ENCODE peak calls at places on chromosome 18, in four cellular contexts. One of them, this sample, is unnamed.

GRCh38 chr18:59835656-59836379 is 64.0 kb upstream of the PMAIP1 start:
- DNase-seq in fibroblast of the aortic adventitia: no peak
- DNase-seq in glutamatergic neuron: no peak
- DNase-seq in chondrocyte: no peak
- DNase-seq in this sample: no peak

GRCh38 chr18:69127844-69128486 is 272.7 kb upstream of the DOK6 start:
- DNase-seq in fibroblast of the aortic adventitia: peak
- DNase-seq in chondrocyte: no peak
- DNase-seq in glutamatergic neuron: no peak
- DNase-seq in this sample: no peak

GRCh38 chr18:40925071-40925541 is 1029.9 kb upstream of the PIK3C3 start:
- DNase-seq in chondrocyte: no peak
- DNase-seq in fibroblast of the aortic adventitia: peak
- DNase-seq in glutamatergic neuron: no peak
- DNase-seq in this sample: no peak

GRCh38 chr18:39870586-39870985 is 2084.4 kb upstream of the PIK3C3 start:
- DNase-seq in chondrocyte: no peak
- DNase-seq in fibroblast of the aortic adventitia: no peak
- DNase-seq in glutamatergic neuron: no peak
- DNase-seq in this sample: no peak

GRCh38 chr18:79940814-79941472 is 10.5 kb downstream of the SLC66A2 start:
- DNase-seq in fibroblast of the aortic adventitia: no peak
- DNase-seq in chondrocyte: peak
- DNase-seq in glutamatergic neuron: peak
- DNase-seq in this sample: no peak

GRCh38 chr18:39842042-39842791 is 2112.8 kb upstream of the PIK3C3 start:
- DNase-seq in chondrocyte: no peak
- DNase-seq in glutamatergic neuron: no peak
- DNase-seq in fibroblast of the aortic adventitia: no peak
- DNase-seq in this sample: no peak

GRCh38 chr18:80204142-80204541 is 43.2 kb downstream of the PARD6G start:
- DNase-seq in chondrocyte: no peak
- DNase-seq in glutamatergic neuron: no peak
- DNase-seq in fibroblast of the aortic adventitia: no peak
- DNase-seq in this sample: no peak

GRCh38 chr18:36304723-36305122 is 7.2 kb downstream of the FHOD3 start:
- DNase-seq in glutamatergic neuron: no peak
- DNase-seq in fibroblast of the aortic adventitia: no peak
- DNase-seq in chondrocyte: no peak
- DNase-seq in this sample: no peak

GRCh38 chr18:58785171-58785805 is 79.4 kb upstream of the ZNF532 start:
- DNase-seq in chondrocyte: no peak
- DNase-seq in glutamatergic neuron: no peak
- DNase-seq in fibroblast of the aortic adventitia: peak
- DNase-seq in this sample: no peak

GRCh38 chr18:74682998-74683311 is 85.3 kb downstream of the ZNF407 start:
- DNase-seq in fibroblast of the aortic adventitia: peak
- DNase-seq in chondrocyte: no peak
- DNase-seq in glutamatergic neuron: no peak
- DNase-seq in this sample: no peak

GRCh38 chr18:41144444-41144843 is 810.6 kb upstream of the PIK3C3 start:
- DNase-seq in fibroblast of the aortic adventitia: peak
- DNase-seq in glutamatergic neuron: no peak
- DNase-seq in chondrocyte: no peak
- DNase-seq in this sample: no peak

GRCh38 chr18:75068682-75069435 is 140.1 kb downstream of the PTGR3 start:
- DNase-seq in chondrocyte: no peak
- DNase-seq in fibroblast of the aortic adventitia: no peak
- DNase-seq in glutamatergic neuron: no peak
- DNase-seq in this sample: no peak

GRCh38 chr18:5463836-5464235 is 80.0 kb downstream of the EPB41L3 start:
- DNase-seq in chondrocyte: no peak
- DNase-seq in glutamatergic neuron: no peak
- DNase-seq in fibroblast of the aortic adventitia: no peak
- DNase-seq in this sample: no peak

GRCh38 chr18:13376841-13377351 is 158.3 kb downstream of the LDLRAD4 start:
- DNase-seq in fibroblast of the aortic adventitia: no peak
- DNase-seq in glutamatergic neuron: no peak
- DNase-seq in chondrocyte: no peak
- DNase-seq in this sample: no peak

GRCh38 chr18:46167971-46168370 is 63.8 kb downstream of the HAUS1 start:
- DNase-seq in glutamatergic neuron: no peak
- DNase-seq in fibroblast of the aortic adventitia: no peak
- DNase-seq in chondrocyte: no peak
- DNase-seq in this sample: no peak

GRCh38 chr18:44679912-44680270 is 797 bp upstream of the SETBP1 start:
- DNase-seq in glutamatergic neuron: peak
- DNase-seq in chondrocyte: no peak
- DNase-seq in fibroblast of the aortic adventitia: peak
- DNase-seq in this sample: peak

GRCh38 chr18:68549257-68549871 is 165.5 kb downstream of the TMX3 start:
- DNase-seq in fibroblast of the aortic adventitia: peak
- DNase-seq in glutamatergic neuron: no peak
- DNase-seq in chondrocyte: no peak
- DNase-seq in this sample: no peak

GRCh38 chr18:78736015-78736690 is 243.5 kb upstream of the SALL3 start:
- DNase-seq in glutamatergic neuron: no peak
- DNase-seq in chondrocyte: no peak
- DNase-seq in fibroblast of the aortic adventitia: no peak
- DNase-seq in this sample: no peak

DNA sequence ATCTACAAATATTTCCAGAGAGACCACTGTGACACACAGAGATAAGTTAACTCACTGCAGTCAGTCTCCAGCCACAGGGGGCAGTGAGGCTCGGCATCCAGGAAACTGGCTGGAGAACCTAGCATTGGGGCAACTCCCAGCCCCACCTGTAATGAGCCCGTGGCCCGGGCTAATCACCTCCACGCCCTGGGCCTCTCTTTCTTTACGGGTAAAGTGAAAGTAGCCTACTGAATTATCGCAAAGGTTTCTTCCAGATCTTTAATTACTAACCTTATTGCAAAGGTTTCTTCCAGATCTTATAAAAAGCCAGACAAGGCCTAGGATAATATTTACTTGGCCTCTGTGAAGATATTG is 45.6 kb upstream of the ACAA2 start:
- DNase-seq in fibroblast of the aortic adventitia: no peak
- DNase-seq in chondrocyte: no peak
- DNase-seq in glutamatergic neuron: no peak
- DNase-seq in this sample: no peak
- TF ChIP-seq CTCF in fibroblast of the aortic adventitia: no peak
- TF ChIP-seq CTCF in chondrocyte: peak
- TF ChIP-seq CTCF in glutamatergic neuron: peak
- TF ChIP-seq CTCF in this sample: peak

DNA sequence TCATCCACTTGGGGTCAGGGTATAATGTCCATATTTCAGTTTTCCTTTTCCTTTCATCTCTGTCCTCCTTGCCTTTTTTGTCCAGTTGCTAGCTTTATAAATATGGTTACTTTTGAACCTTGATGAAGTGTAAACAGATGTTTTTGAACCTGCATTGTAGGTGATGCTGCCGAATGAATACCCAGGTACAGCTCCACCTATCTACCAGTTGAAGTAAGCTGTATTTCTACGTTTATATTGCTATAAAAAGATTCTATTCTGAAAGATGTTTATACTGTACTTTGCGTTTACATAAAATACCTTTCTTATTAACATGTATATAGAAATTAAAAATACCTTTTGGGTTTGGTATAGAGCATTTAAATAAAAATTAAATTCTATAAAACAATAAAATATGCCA is 2.2 kb downstream of the IMPACT start:
- DNase-seq in glutamatergic neuron: no peak
- DNase-seq in fibroblast of the aortic adventitia: no peak
- DNase-seq in chondrocyte: no peak
- DNase-seq in this sample: no peak
- TF ChIP-seq CTCF in glutamatergic neuron: no peak
- TF ChIP-seq CTCF in fibroblast of the aortic adventitia: no peak
- TF ChIP-seq CTCF in chondrocyte: peak
- TF ChIP-seq CTCF in this sample: no peak

GRCh38 chr18:9549405-9549804 is 65.0 kb downstream of the PPP4R1 start:
- DNase-seq in fibroblast of the aortic adventitia: no peak
- DNase-seq in chondrocyte: no peak
- DNase-seq in glutamatergic neuron: no peak
- DNase-seq in this sample: no peak
- TF ChIP-seq CTCF in fibroblast of the aortic adventitia: no peak
- TF ChIP-seq CTCF in chondrocyte: peak
- TF ChIP-seq CTCF in glutamatergic neuron: no peak
- TF ChIP-seq CTCF in this sample: no peak

GRCh38 chr18:77711096-77711495 is 461.4 kb downstream of the GALR1 start:
- DNase-seq in glutamatergic neuron: no peak
- DNase-seq in fibroblast of the aortic adventitia: no peak
- DNase-seq in chondrocyte: no peak
- DNase-seq in this sample: no peak
- TF ChIP-seq CTCF in glutamatergic neuron: peak
- TF ChIP-seq CTCF in fibroblast of the aortic adventitia: peak
- TF ChIP-seq CTCF in chondrocyte: peak
- TF ChIP-seq CTCF in this sample: peak

DNA sequence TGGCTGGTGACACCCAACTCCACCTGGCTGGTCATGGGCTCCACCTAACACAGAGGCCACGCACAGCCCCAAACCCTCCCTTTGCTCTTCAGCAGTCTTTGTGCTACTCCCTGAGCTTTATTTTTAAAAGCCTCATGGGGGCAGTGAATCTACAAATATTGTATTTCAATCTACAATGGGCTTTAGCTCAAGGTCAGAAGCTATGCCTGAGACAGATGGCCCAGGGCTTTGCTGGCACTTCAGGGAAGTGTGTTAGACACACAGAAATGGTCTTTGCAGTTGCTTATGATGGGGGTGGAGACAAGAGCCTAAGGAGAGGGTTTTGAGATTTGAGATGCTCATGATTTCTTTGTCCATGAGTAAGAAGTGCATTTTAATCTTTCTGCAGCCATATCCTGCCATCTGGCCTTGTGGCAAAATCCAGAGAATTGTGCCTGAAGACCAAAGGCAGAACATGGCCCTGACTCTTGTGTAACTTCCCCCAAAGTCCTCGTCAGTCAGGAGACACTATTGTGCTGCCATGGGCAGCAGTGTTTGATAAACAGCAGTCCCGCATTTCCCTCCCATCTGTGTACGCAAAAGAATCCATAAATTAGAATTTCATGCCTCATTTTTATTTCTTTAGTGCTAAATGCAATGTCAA is 92.6 kb downstream of the VAPA start:
- DNase-seq in glutamatergic neuron: peak
- DNase-seq in fibroblast of the aortic adventitia: peak
- DNase-seq in chondrocyte: no peak
- DNase-seq in this sample: no peak
- TF ChIP-seq CTCF in glutamatergic neuron: no peak
- TF ChIP-seq CTCF in fibroblast of the aortic adventitia: peak
- TF ChIP-seq CTCF in chondrocyte: peak
- TF ChIP-seq CTCF in this sample: no peak

GRCh38 chr18:4017479-4017878 is 437.6 kb downstream of the DLGAP1 start:
- DNase-seq in fibroblast of the aortic adventitia: no peak
- DNase-seq in chondrocyte: no peak
- DNase-seq in glutamatergic neuron: no peak
- DNase-seq in this sample: peak
- TF ChIP-seq CTCF in fibroblast of the aortic adventitia: peak
- TF ChIP-seq CTCF in chondrocyte: peak
- TF ChIP-seq CTCF in glutamatergic neuron: no peak
- TF ChIP-seq CTCF in this sample: peak

GRCh38 chr18:54329787-54330186 is 27.9 kb downstream of the STARD6 start:
- DNase-seq in glutamatergic neuron: no peak
- DNase-seq in fibroblast of the aortic adventitia: no peak
- DNase-seq in chondrocyte: no peak
- DNase-seq in this sample: no peak
- TF ChIP-seq CTCF in glutamatergic neuron: no peak
- TF ChIP-seq CTCF in fibroblast of the aortic adventitia: no peak
- TF ChIP-seq CTCF in chondrocyte: no peak
- TF ChIP-seq CTCF in this sample: no peak

GRCh38 chr18:65938592-65939372 is 188.0 kb downstream of the CDH7 start:
- DNase-seq in glutamatergic neuron: peak
- DNase-seq in chondrocyte: no peak
- DNase-seq in fibroblast of the aortic adventitia: no peak
- DNase-seq in this sample: peak
- TF ChIP-seq CTCF in glutamatergic neuron: peak
- TF ChIP-seq CTCF in chondrocyte: peak
- TF ChIP-seq CTCF in fibroblast of the aortic adventitia: no peak
- TF ChIP-seq CTCF in this sample: peak

GRCh38 chr18:22434973-22435608 is 17.4 kb upstream of the CTAGE1 start:
- DNase-seq in glutamatergic neuron: no peak
- DNase-seq in fibroblast of the aortic adventitia: peak
- DNase-seq in chondrocyte: no peak
- DNase-seq in this sample: no peak
- TF ChIP-seq CTCF in glutamatergic neuron: no peak
- TF ChIP-seq CTCF in fibroblast of the aortic adventitia: no peak
- TF ChIP-seq CTCF in chondrocyte: no peak
- TF ChIP-seq CTCF in this sample: no peak

GRCh38 chr18:49566985-49567384 is 5.1 kb downstream of the LIPG start:
- DNase-seq in fibroblast of the aortic adventitia: no peak
- DNase-seq in chondrocyte: no peak
- DNase-seq in glutamatergic neuron: no peak
- DNase-seq in this sample: no peak

GRCh38 chr18:49565656-49566055 is 3.8 kb downstream of the LIPG start:
- DNase-seq in chondrocyte: no peak
- DNase-seq in glutamatergic neuron: no peak
- DNase-seq in fibroblast of the aortic adventitia: peak
- DNase-seq in this sample: no peak

GRCh38 chr18:49565101-49565500 is 3.2 kb downstream of the LIPG start:
- DNase-seq in glutamatergic neuron: no peak
- DNase-seq in chondrocyte: no peak
- DNase-seq in fibroblast of the aortic adventitia: no peak
- DNase-seq in this sample: no peak

GRCh38 chr18:49564435-49564834 is 2.6 kb downstream of the LIPG start:
- DNase-seq in chondrocyte: no peak
- DNase-seq in fibroblast of the aortic adventitia: no peak
- DNase-seq in glutamatergic neuron: no peak
- DNase-seq in this sample: no peak

DNA sequence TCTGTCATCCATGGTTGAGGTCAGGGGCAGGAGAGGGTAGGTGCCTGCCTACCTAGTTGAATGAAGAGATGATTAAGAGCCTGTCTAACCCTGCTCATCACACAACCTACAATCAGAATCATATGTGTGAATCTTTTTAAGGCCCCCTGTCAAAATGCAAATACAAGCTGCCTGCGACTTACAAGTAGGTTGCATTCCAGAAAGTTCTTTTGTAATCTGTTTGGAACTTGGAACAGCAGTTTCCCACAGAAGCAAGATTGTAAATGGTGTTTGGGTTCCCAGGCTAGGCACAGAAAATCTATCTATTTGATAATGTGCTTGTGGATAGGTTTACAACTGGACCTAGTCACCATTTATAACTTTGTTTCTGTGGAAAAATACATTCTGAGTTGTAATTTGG is 4.4 kb downstream of the LIPG start:
- DNase-seq in glutamatergic neuron: no peak
- DNase-seq in fibroblast of the aortic adventitia: no peak
- DNase-seq in chondrocyte: no peak
- DNase-seq in this sample: no peak
- TF ChIP-seq CTCF in glutamatergic neuron: no peak
- TF ChIP-seq CTCF in fibroblast of the aortic adventitia: no peak
- TF ChIP-seq CTCF in chondrocyte: no peak
- TF ChIP-seq CTCF in this sample: no peak

This sample was measured in endothelial cell.